ENCODE peak calls at places on chromosomes 13 and 19, in ten cellular contexts. One of them, this sample, is unnamed.

GRCh38 chr19:7504684-7505083 is 11.2 kb upstream of the ZNF358 start:
- DNase-seq in HEK293T: no peak
- DNase-seq in H54: no peak
- DNase-seq in brain microvascular endothelial cell: no peak
- DNase-seq in activated naive CD4-positive, alpha-beta T cell treated with anti-CD3 and anti-CD28 coated beads, Interleukin-2, amount 10 ng/mL, durations not matched to agents 7 days and 5 days: no peak
- DNase-seq in T-cell: no peak
- DNase-seq in A172: no peak
- DNase-seq in activated B cell treated with CpG ODN at 0.5 μM for 24 hours: no peak
- DNase-seq in thoracic aorta: no peak
- DNase-seq in hepatocyte: no peak
- DNase-seq in this sample: no peak

GRCh38 chr13:32234914-32235313 is 80.2 kb downstream of the ZAR1L start:
- DNase-seq in HEK293T: no peak
- DNase-seq in T-cell: no peak
- DNase-seq in H54: no peak
- DNase-seq in A172: no peak
- DNase-seq in activated naive CD4-positive, alpha-beta T cell treated with anti-CD3 and anti-CD28 coated beads, Interleukin-2, amount 10 ng/mL, durations not matched to agents 7 days and 5 days: no peak
- DNase-seq in activated B cell treated with CpG ODN at 0.5 μM for 24 hours: no peak
- DNase-seq in hepatocyte: no peak
- DNase-seq in thoracic aorta: no peak
- DNase-seq in brain microvascular endothelial cell: no peak
- DNase-seq in this sample: no peak

GRCh38 chr19:17686592-17687042 is 1.5 kb downstream of the UNC13A start:
- DNase-seq in T-cell: no peak
- DNase-seq in A172: no peak
- DNase-seq in activated naive CD4-positive, alpha-beta T cell treated with anti-CD3 and anti-CD28 coated beads, Interleukin-2, amount 10 ng/mL, durations not matched to agents 7 days and 5 days: peak
- DNase-seq in brain microvascular endothelial cell: peak
- DNase-seq in H54: peak
- DNase-seq in hepatocyte: peak
- DNase-seq in activated B cell treated with CpG ODN at 0.5 μM for 24 hours: no peak
- DNase-seq in thoracic aorta: no peak
- DNase-seq in HEK293T: peak
- DNase-seq in this sample: peak

GRCh38 chr13:51324714-51325440 is 14.6 kb upstream of the SERPINE3 start:
- DNase-seq in H54: no peak
- DNase-seq in activated B cell treated with CpG ODN at 0.5 μM for 24 hours: no peak
- DNase-seq in brain microvascular endothelial cell: no peak
- DNase-seq in hepatocyte: no peak
- DNase-seq in A172: no peak
- DNase-seq in thoracic aorta: no peak
- DNase-seq in HEK293T: no peak
- DNase-seq in activated naive CD4-positive, alpha-beta T cell treated with anti-CD3 and anti-CD28 coated beads, Interleukin-2, amount 10 ng/mL, durations not matched to agents 7 days and 5 days: no peak
- DNase-seq in T-cell: no peak
- DNase-seq in this sample: no peak

GRCh38 chr19:17865364-17866311 is 5.9 kb downstream of the RPL18A start:
- DNase-seq in activated naive CD4-positive, alpha-beta T cell treated with anti-CD3 and anti-CD28 coated beads, Interleukin-2, amount 10 ng/mL, durations not matched to agents 7 days and 5 days: no peak
- DNase-seq in activated B cell treated with CpG ODN at 0.5 μM for 24 hours: no peak
- DNase-seq in hepatocyte: peak
- DNase-seq in T-cell: no peak
- DNase-seq in H54: no peak
- DNase-seq in A172: no peak
- DNase-seq in brain microvascular endothelial cell: no peak
- DNase-seq in HEK293T: no peak
- DNase-seq in thoracic aorta: no peak
- DNase-seq in this sample: no peak

GRCh38 chr19:3565177-3565576 is 7.6 kb upstream of the HMG20B start:
- DNase-seq in H54: peak
- DNase-seq in thoracic aorta: no peak
- DNase-seq in hepatocyte: peak
- DNase-seq in A172: peak
- DNase-seq in T-cell: no peak
- DNase-seq in activated naive CD4-positive, alpha-beta T cell treated with anti-CD3 and anti-CD28 coated beads, Interleukin-2, amount 10 ng/mL, durations not matched to agents 7 days and 5 days: no peak
- DNase-seq in activated B cell treated with CpG ODN at 0.5 μM for 24 hours: no peak
- DNase-seq in HEK293T: no peak
- DNase-seq in brain microvascular endothelial cell: peak
- DNase-seq in this sample: peak

GRCh38 chr13:106143392-106143791 is 392.1 kb downstream of the EFNB2 start:
- DNase-seq in hepatocyte: no peak
- DNase-seq in activated naive CD4-positive, alpha-beta T cell treated with anti-CD3 and anti-CD28 coated beads, Interleukin-2, amount 10 ng/mL, durations not matched to agents 7 days and 5 days: no peak
- DNase-seq in A172: no peak
- DNase-seq in T-cell: no peak
- DNase-seq in thoracic aorta: no peak
- DNase-seq in brain microvascular endothelial cell: no peak
- DNase-seq in H54: no peak
- DNase-seq in HEK293T: no peak
- DNase-seq in activated B cell treated with CpG ODN at 0.5 μM for 24 hours: no peak
- DNase-seq in this sample: no peak

GRCh38 chr13:59276436-59276835 is 887.3 kb downstream of the DIAPH3 start:
- DNase-seq in hepatocyte: no peak
- DNase-seq in T-cell: no peak
- DNase-seq in thoracic aorta: no peak
- DNase-seq in A172: no peak
- DNase-seq in brain microvascular endothelial cell: peak
- DNase-seq in activated naive CD4-positive, alpha-beta T cell treated with anti-CD3 and anti-CD28 coated beads, Interleukin-2, amount 10 ng/mL, durations not matched to agents 7 days and 5 days: no peak
- DNase-seq in HEK293T: no peak
- DNase-seq in activated B cell treated with CpG ODN at 0.5 μM for 24 hours: no peak
- DNase-seq in H54: no peak
- DNase-seq in this sample: no peak

GRCh38 chr13:79973533-79973963 is 367.4 kb downstream of the SPRY2 start:
- DNase-seq in brain microvascular endothelial cell: no peak
- DNase-seq in hepatocyte: no peak
- DNase-seq in activated B cell treated with CpG ODN at 0.5 μM for 24 hours: no peak
- DNase-seq in H54: no peak
- DNase-seq in activated naive CD4-positive, alpha-beta T cell treated with anti-CD3 and anti-CD28 coated beads, Interleukin-2, amount 10 ng/mL, durations not matched to agents 7 days and 5 days: no peak
- DNase-seq in HEK293T: peak
- DNase-seq in T-cell: no peak
- DNase-seq in A172: peak
- DNase-seq in thoracic aorta: no peak
- DNase-seq in this sample: peak

GRCh38 chr19:55287361-55288079 is 3.7 kb downstream of the BRSK1 start:
- DNase-seq in brain microvascular endothelial cell: no peak
- DNase-seq in T-cell: no peak
- DNase-seq in HEK293T: no peak
- DNase-seq in H54: no peak
- DNase-seq in A172: no peak
- DNase-seq in activated naive CD4-positive, alpha-beta T cell treated with anti-CD3 and anti-CD28 coated beads, Interleukin-2, amount 10 ng/mL, durations not matched to agents 7 days and 5 days: no peak
- DNase-seq in activated B cell treated with CpG ODN at 0.5 μM for 24 hours: no peak
- DNase-seq in hepatocyte: no peak
- DNase-seq in thoracic aorta: no peak
- DNase-seq in this sample: no peak

This sample was measured in A549.